ENCODE peak calls at places on chromosomes 7 and 10, in six cellular contexts. I, P, G, O, R and W are unnamed samples. For H3K4me1, the result is how much of the 10 kb centered on the place peaks cover.

GRCh38 chr10:126734015-126734414 is 63.5 kb upstream of the C10orf90 start:
- DNase-seq in I (no peak), P (no peak), G (no peak), O (no peak), R (no peak), W (no peak)

GRCh38 chr7:73341877-73342276 is 13.9 kb downstream of the FKBP6 start:
- DNase-seq in I (peak), P (peak), G (no peak), O (no peak), R (peak), W (no peak)

GRCh38 chr10:33195608-33196376 is 138.7 kb downstream of the NRP1 start:
- DNase-seq in I (no peak), P (peak), G (no peak), O (no peak), R (no peak), W (no peak)

GRCh38 chr7:106794276-106795136 is 70.6 kb upstream of the PIK3CG start:
- DNase-seq in I (no peak), P (no peak), G (no peak), O (no peak), R (no peak), W (no peak)

GRCh38 chr10:98296514-98296913 is 28.5 kb upstream of the LOXL4 start:
- DNase-seq in I (no peak), P (no peak), G (no peak), O (no peak), R (no peak), W (no peak)

GRCh38 chr7:494906-495305 is 24.7 kb downstream of the PDGFA start:
- DNase-seq in I (no peak), P (no peak), G (no peak), O (no peak), R (no peak), W (no peak)

GRCh38 chr10:119769886-119770285 is 44.0 kb downstream of the INPP5F start:
- DNase-seq in I (no peak), P (no peak), G (no peak), O (no peak), R (peak), W (no peak)

GRCh38 chr10:60042262-60042661 is 135.9 kb upstream of the CCDC6 start:
- DNase-seq in I (no peak), P (no peak), G (no peak), O (no peak), R (no peak), W (no peak)

GRCh38 chr7:114930829-114931655 is 9.1 kb downstream of the MDFIC start:
- DNase-seq in I (no peak), P (no peak), G (no peak), O (no peak), R (no peak), W (no peak)

GRCh38 chr7:76062254-76062653 is 14.3 kb downstream of the MDH2 start:
- DNase-seq in I (no peak), P (no peak), G (no peak), O (no peak), R (no peak), W (no peak)

GRCh38 chr7:289756-290553 is at the start of gene FOXL3:
- DNase-seq in I (no peak), P (no peak), G (peak), O (no peak), R (no peak), W (no peak)

GRCh38 chr7:49583440-49583839 is 190.0 kb upstream of the VWC2 start:
- DNase-seq in I (no peak), P (no peak), G (no peak), O (no peak), R (no peak), W (no peak)

GRCh38 chr10:73920084-73920483 is 9.2 kb downstream of the PLAU start:
- DNase-seq in I (no peak), P (no peak), G (peak), O (no peak), R (peak), W (no peak)

GRCh38 chr7:972110-972509 is 3.2 kb downstream of the COX19 start:
- DNase-seq in I (no peak), P (no peak), G (no peak), O (no peak), R (no peak), W (no peak)

GRCh38 chr7:157211710-157212109 is 73.0 kb downstream of the UBE3C start:
- DNase-seq in I (no peak), P (no peak), G (no peak), O (no peak), R (no peak), W (no peak)

GRCh38 chr7:79400221-79400620 is 53.2 kb downstream of the MAGI2 start:
- DNase-seq in I (no peak), P (no peak), G (no peak), O (no peak), R (no peak), W (no peak)

GRCh38 chr7:28729276-28729675 is 228.9 kb downstream of the TRIL start:
- DNase-seq in I (no peak), P (no peak), G (no peak), O (no peak), R (no peak), W (no peak)

GRCh38 chr7:7321681-7322080 is 139.3 kb downstream of the C1GALT1 start:
- DNase-seq in I (no peak), P (peak), G (no peak), O (peak), R (no peak), W (no peak)

GRCh38 chr10:54094321-54094720 is 706.7 kb downstream of the PCDH15 start:
- DNase-seq in I (no peak), P (no peak), G (no peak), O (no peak), R (no peak), W (no peak)

GRCh38 chr10:91137011-91137643 is 83.3 kb upstream of the PCGF5 start:
- DNase-seq in I (no peak), P (no peak), G (no peak), O (no peak), R (no peak), W (no peak)

GRCh38 chr10:17375936-17376584 is 78.3 kb downstream of the ST8SIA6 start:
- DNase-seq in I (no peak), P (peak), G (peak), O (no peak), R (peak), W (no peak)

GRCh38 chr7:137129025-137129424 is 214.5 kb downstream of the PTN start:
- DNase-seq in I (no peak), P (no peak), G (no peak), O (no peak), R (no peak), W (no peak)

GRCh38 chr10:3148041-3148440 is 24.5 kb downstream of the PITRM1 start:
- DNase-seq in I (no peak), P (no peak), G (no peak), O (no peak), R (no peak), W (no peak)

GRCh38 chr10:77592946-77593636 is 44.5 kb downstream of the KCNMA1 start:
- DNase-seq in I (peak), P (no peak), G (no peak), O (no peak), R (peak), W (peak)

GRCh38 chr7:665751-666453 is 60.6 kb upstream of the DNAAF5 start:
- DNase-seq in I (no peak), P (no peak), G (peak), O (no peak), R (no peak), W (no peak)

GRCh38 chr10:15433850-15434537 is 62.9 kb upstream of the FAM171A1 start:
- DNase-seq in I (peak), P (peak), G (peak), O (no peak), R (peak), W (no peak)
- TF ChIP-seq REST in I (no peak), P (no peak), G (no peak), O (no peak), R (no peak), W (no peak)

DNA sequence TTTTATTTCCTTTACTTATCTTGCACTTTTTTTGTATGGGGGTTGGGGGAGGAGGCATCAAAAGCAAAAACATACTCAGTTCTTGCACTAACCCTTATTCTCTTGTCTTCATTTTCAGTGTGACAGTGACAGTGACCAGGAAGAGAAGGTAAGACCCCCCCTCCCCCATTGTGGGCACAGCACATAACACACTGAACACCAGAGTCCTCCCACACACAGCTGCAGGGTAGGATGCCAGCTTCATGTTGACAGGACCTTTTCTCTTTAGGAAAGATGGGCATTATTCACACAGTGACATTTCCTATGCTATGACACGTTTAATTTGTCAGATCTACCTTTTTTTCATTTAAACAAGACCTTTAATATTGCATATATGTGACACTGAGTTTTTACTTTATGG is 696.3 kb upstream of the GALNT17 start:
- DNase-seq in I (no peak), P (no peak), G (no peak), O (no peak), R (no peak), W (no peak)
- H3K4me1 ChIP-seq in I (under half), P (under half), G (under half), O (under half), R (under half), W (under half)

GRCh38 chr10:47101807-47102206 is 190.6 kb downstream of the PTPN20 start:
- DNase-seq in I (no peak), P (no peak), G (no peak), O (no peak), R (no peak), W (no peak)

GRCh38 chr10:47107226-47107625 is 192.8 kb upstream of the GDF10 start:
- DNase-seq in I (no peak), P (no peak), G (no peak), O (no peak), R (no peak), W (no peak)

GRCh38 chr10:47101196-47101595 is 190.0 kb downstream of the PTPN20 start:
- DNase-seq in I (no peak), P (no peak), G (no peak), O (no peak), R (no peak), W (no peak)

GRCh38 chr10:47104101-47104707 is 193.0 kb downstream of the PTPN20 start:
- DNase-seq in I (no peak), P (no peak), G (no peak), O (no peak), R (no peak), W (no peak)

GRCh38 chr10:47104786-47105385 is 193.7 kb downstream of the PTPN20 start:
- DNase-seq in I (no peak), P (no peak), G (no peak), O (no peak), R (no peak), W (no peak)
- TF ChIP-seq SIN3A in I (no peak), P (no peak), G (no peak), O (no peak), R (no peak), W (no peak)

GRCh38 chr10:13938940-13939339 is 352.2 kb downstream of the PRPF18 start:
- DNase-seq in I (no peak), P (no peak), G (no peak), O (no peak), R (no peak), W (no peak)

GRCh38 chr10:13944901-13945300 is 358.1 kb downstream of the PRPF18 start:
- DNase-seq in I (no peak), P (no peak), G (no peak), O (no peak), R (no peak), W (no peak)

GRCh38 chr10:13943735-13944398 is 357.1 kb downstream of the PRPF18 start:
- DNase-seq in I (no peak), P (no peak), G (no peak), O (no peak), R (no peak), W (no peak)

GRCh38 chr10:13939391-13939790 is 352.6 kb downstream of the PRPF18 start:
- DNase-seq in I (no peak), P (no peak), G (no peak), O (no peak), R (no peak), W (no peak)

GRCh38 chr10:13942030-13942429 is 355.3 kb downstream of the PRPF18 start:
- DNase-seq in I (no peak), P (no peak), G (no peak), O (peak), R (no peak), W (no peak)
- TF ChIP-seq REST in I (no peak), P (no peak), G (no peak), O (no peak), R (no peak), W (no peak)

GRCh38 chr7:54874804-54875203 is 115.8 kb upstream of the SEC61G start:
- DNase-seq in I (no peak), P (no peak), G (no peak), O (no peak), R (no peak), W (no peak)

GRCh38 chr7:54880326-54880989 is 121.4 kb upstream of the SEC61G start:
- DNase-seq in I (no peak), P (peak), G (no peak), O (no peak), R (no peak), W (no peak)

GRCh38 chr7:54879776-54880175 is 120.8 kb upstream of the SEC61G start:
- DNase-seq in I (no peak), P (no peak), G (no peak), O (no peak), R (no peak), W (no peak)

GRCh38 chr7:54877683-54878082 is 118.7 kb upstream of the SEC61G start:
- DNase-seq in I (peak), P (peak), G (no peak), O (no peak), R (no peak), W (peak)

GRCh38 chr7:54878339-54878738 is 119.3 kb upstream of the SEC61G start:
- DNase-seq in I (no peak), P (no peak), G (no peak), O (no peak), R (no peak), W (no peak)
- H3K4me1 ChIP-seq in I (under half), P (half or more), G (under half), O (under half), R (under half), W (under half)

GRCh38 chr7:97595439-97595838 is 136.4 kb upstream of the TAC1 start:
- DNase-seq in I (no peak), P (no peak), G (no peak), O (no peak), R (no peak), W (no peak)
- TF ChIP-seq SIN3A in I (no peak), P (no peak), G (no peak), O (no peak), R (no peak), W (no peak)